ENCODE peak calls at places on chromosomes 2 and 18, in nine cellular contexts. K, T, O, L, I, V, X, E and A are unnamed samples.

GRCh38 chr2:46098606-46099005 is 198.6 kb upstream of the EPAS1 start:
- DNase-seq in E (no peak), V (peak), L (no peak), K (no peak), I (peak), T (no peak), X (no peak), O (no peak), A (no peak)

GRCh38 chr2:47221956-47222355 is 66.8 kb upstream of the STPG4 start:
- DNase-seq in V (no peak), K (no peak), O (no peak), X (no peak), T (no peak), L (no peak), I (peak), E (no peak), A (no peak)

GRCh38 chr2:172655838-172656573 is 79.6 kb upstream of the RAPGEF4 start:
- DNase-seq in L (no peak), K (no peak), X (no peak), V (no peak), I (peak), O (no peak), T (no peak), E (no peak), A (no peak)

GRCh38 chr2:19287324-19287723 is 71.1 kb downstream of the OSR1 start:
- DNase-seq in L (no peak), V (no peak), E (no peak), I (peak), O (no peak), K (no peak), X (no peak), T (no peak), A (no peak)

GRCh38 chr2:12964904-12965539 is 248.3 kb downstream of the TRIB2 start:
- DNase-seq in K (no peak), I (no peak), O (no peak), E (no peak), V (no peak), L (no peak), X (no peak), T (no peak), A (no peak)

GRCh38 chr18:37315935-37316334 is 249.7 kb downstream of the CELF4 start:
- DNase-seq in L (no peak), K (no peak), O (no peak), X (no peak), T (no peak), I (no peak), E (no peak), V (no peak), A (no peak)

GRCh38 chr2:58186501-58186900 is 54.6 kb downstream of the FANCL start:
- DNase-seq in L (no peak), T (no peak), I (no peak), K (no peak), O (no peak), V (no peak), X (no peak), E (no peak), A (no peak)

GRCh38 chr18:13615432-13615861 is 110.9 kb downstream of the FAM210A start:
- DNase-seq in V (no peak), O (no peak), E (no peak), K (no peak), X (no peak), T (no peak), L (no peak), I (no peak), A (no peak)

GRCh38 chr2:8457620-8458255 is 224.1 kb upstream of the ID2 start:
- DNase-seq in X (no peak), T (no peak), O (peak), I (no peak), L (peak), E (no peak), K (no peak), V (no peak), A (no peak)

GRCh38 chr2:105134076-105134475 is 96.2 kb downstream of the MRPS9 start:
- DNase-seq in O (no peak), X (no peak), T (no peak), V (no peak), K (no peak), L (no peak), E (no peak), I (peak), A (no peak)

GRCh38 chr2:149050188-149050587 is 11.7 kb downstream of the LYPD6B start:
- DNase-seq in E (no peak), O (no peak), X (no peak), L (no peak), T (no peak), K (no peak), V (no peak), I (peak), A (no peak)

GRCh38 chr2:120470041-120470716 is 124.2 kb downstream of the INHBB start:
- DNase-seq in X (no peak), O (peak), T (no peak), V (peak), K (peak), E (peak), L (peak), I (peak), A (peak)

GRCh38 chr2:70523996-70524965 is 29.3 kb downstream of the TGFA start:
- DNase-seq in O (no peak), K (no peak), I (peak), E (peak), V (peak), X (no peak), L (peak), T (no peak), A (peak)

GRCh38 chr2:714005-714741 is 37.0 kb upstream of the TMEM18 start:
- DNase-seq in T (no peak), X (peak), V (peak), K (no peak), O (no peak), L (no peak), I (peak), E (peak), A (peak)

GRCh38 chr2:136314240-136314639 is 196.3 kb upstream of the CXCR4 start:
- DNase-seq in I (no peak), K (no peak), L (no peak), V (no peak), O (no peak), E (no peak), X (no peak), T (no peak), A (no peak)

GRCh38 chr2:45439788-45440773 is 171.0 kb downstream of the SRBD1 start:
- DNase-seq in K (no peak), T (no peak), V (no peak), L (no peak), O (no peak), X (peak), I (peak), E (no peak), A (no peak)

GRCh38 chr2:206218792-206219509 is 55.5 kb upstream of the ZDBF2 start:
- DNase-seq in O (no peak), T (no peak), X (no peak), L (no peak), E (no peak), V (no peak), I (no peak), K (no peak), A (no peak)

GRCh38 chr2:65055427-65056214 is 595 bp upstream of the CEP68 start:
- DNase-seq in L (peak), T (no peak), V (peak), X (no peak), O (no peak), E (no peak), K (no peak), I (no peak), A (no peak)

GRCh38 chr2:71700041-71700879 is 246.9 kb downstream of the DYSF start:
- DNase-seq in K (no peak), O (peak), V (no peak), E (no peak), I (no peak), L (peak), T (no peak), X (no peak), A (peak)

GRCh38 chr2:26561918-26562810 is 79.0 kb downstream of the CIB4 start:
- DNase-seq in V (no peak), E (peak), I (no peak), K (no peak), O (peak), T (no peak), X (peak), L (no peak), A (peak)

GRCh38 chr18:61546598-61546997 is 213.4 kb downstream of the CDH20 start:
- DNase-seq in E (peak), L (no peak), V (no peak), I (peak), O (no peak), K (no peak), X (no peak), T (no peak), A (no peak)

GRCh38 chr18:3524706-3525105 is 74.7 kb downstream of the TGIF1 start:
- DNase-seq in L (peak), O (no peak), I (no peak), K (no peak), T (no peak), X (no peak), E (no peak), V (no peak), A (no peak)

DNA sequence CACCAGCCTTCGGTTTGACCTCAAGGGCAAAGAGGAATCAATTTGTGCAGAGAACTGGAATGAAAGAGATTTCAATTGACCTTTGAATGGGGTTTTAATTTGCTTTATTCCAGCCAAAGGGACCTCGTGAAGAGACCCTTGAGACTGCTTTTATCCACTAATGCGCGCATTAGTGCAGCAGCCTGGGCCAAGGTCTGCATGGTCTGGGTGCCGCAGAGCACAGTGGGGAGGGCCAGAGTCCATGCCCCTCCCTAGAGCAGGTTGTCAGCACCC is 8.9 kb upstream of the POMC start:
- DNase-seq in O (no peak), V (no peak), T (no peak), K (no peak), I (no peak), X (no peak), L (no peak), E (no peak), A (no peak)
- TF ChIP-seq POLR2A in O (no peak), V (no peak), T (no peak), K (no peak), I (no peak), X (no peak), L (no peak), E (no peak), A (no peak)

GRCh38 chr2:74345272-74345943 is 2.2 kb upstream of the SLC4A5 start:
- DNase-seq in X (no peak), E (no peak), L (no peak), O (no peak), T (no peak), V (no peak), I (no peak), K (no peak), A (no peak)
- TF ChIP-seq POLR2A in X (no peak), E (no peak), L (no peak), O (no peak), T (no peak), V (no peak), I (no peak), K (no peak), A (no peak)

GRCh38 chr2:54906711-54907110 is 143.5 kb downstream of the RTN4 start:
- DNase-seq in L (no peak), E (no peak), V (no peak), K (no peak), T (no peak), X (no peak), O (no peak), I (no peak), A (no peak)
- TF ChIP-seq POLR2A in L (no peak), E (no peak), V (no peak), K (no peak), T (no peak), X (no peak), O (no peak), I (no peak), A (no peak)

DNA sequence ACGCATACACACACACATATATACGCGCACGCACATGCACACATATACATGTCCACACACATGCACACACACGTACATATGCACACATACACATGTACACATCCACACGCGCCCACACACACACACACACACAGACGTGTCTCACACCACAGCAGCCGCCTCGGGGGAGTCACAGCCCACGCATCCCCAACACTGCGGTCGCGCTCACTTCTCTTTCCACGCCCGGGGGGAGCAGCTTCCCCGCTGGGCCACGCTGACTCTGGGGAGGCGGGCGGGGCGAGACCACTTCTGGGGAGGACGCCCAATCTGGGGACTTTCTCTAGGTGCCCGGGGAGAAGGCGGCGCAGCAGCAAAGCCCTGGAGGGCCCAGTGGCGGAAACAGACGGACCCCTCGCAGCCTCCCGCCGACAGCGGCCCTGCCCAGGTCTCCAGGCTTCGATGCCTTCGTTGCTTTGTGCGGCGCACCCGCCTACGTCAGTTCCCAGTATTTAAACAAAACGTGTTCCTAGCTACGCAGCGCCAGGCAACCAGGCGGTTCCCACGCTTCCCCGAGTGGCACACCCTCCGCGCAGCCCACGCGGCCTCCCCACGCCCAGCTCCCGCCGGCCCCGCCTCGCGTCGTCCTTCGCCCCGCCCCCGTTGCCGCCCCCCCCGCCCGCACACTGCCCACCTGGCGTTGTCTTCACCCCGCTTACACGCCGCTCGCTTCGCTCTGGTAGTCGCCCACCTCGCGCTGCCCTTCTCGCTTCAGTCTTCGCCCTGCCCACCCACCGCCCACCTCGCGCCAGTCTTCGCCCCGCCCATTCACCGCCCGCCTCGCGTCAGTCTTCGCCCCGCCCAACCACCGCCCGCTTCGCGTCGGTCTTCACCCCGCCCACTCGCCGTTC is 810 bp upstream of the RBFA start:
- DNase-seq in I (peak), V (peak), E (no peak), L (peak), X (no peak), O (peak), T (no peak), K (no peak), A (peak)
- TF ChIP-seq POLR2A in I (peak), V (no peak), E (peak), L (no peak), X (no peak), O (peak), T (no peak), K (no peak), A (no peak)